ENCODE peak calls at places on chromosomes 2 and 18, in seven cellular contexts. One of them, this sample, is unnamed.
A peak's percentile ranks its signal among the peaks of the same experiment; 100 is the strongest.

GRCh38 chr18:69491576-69491975 is 90.9 kb downstream of the DOK6 start:
- DNase-seq in endodermal cell: no peak
- DNase-seq in KBM-7: no peak
- DNase-seq in T follicular helper cell: no peak
- DNase-seq in stimulated activated CD8-positive, alpha-beta memory T cell treated with anti-CD3 and anti-CD28 coated beads, Interleukin-4, amount 100 ng/mL, for 24 hours: no peak
- DNase-seq in NCI-H1417: no peak
- DNase-seq in activated CD8-positive, alpha-beta T cell treated with anti-CD3 and anti-CD28 coated beads, Interleukin-2, amount 10 ng/mL, durations not matched to agents 7 days and 5 days: no peak
- DNase-seq in this sample: no peak

GRCh38 chr18:22171263-22171838 is 2.0 kb downstream of the GATA6 start:
- DNase-seq in endodermal cell: peak; percentile 77
- DNase-seq in KBM-7: no peak
- DNase-seq in T follicular helper cell: no peak
- DNase-seq in stimulated activated CD8-positive, alpha-beta memory T cell treated with anti-CD3 and anti-CD28 coated beads, Interleukin-4, amount 100 ng/mL, for 24 hours: no peak
- DNase-seq in NCI-H1417: no peak
- DNase-seq in activated CD8-positive, alpha-beta T cell treated with anti-CD3 and anti-CD28 coated beads, Interleukin-2, amount 10 ng/mL, durations not matched to agents 7 days and 5 days: no peak
- DNase-seq in this sample: no peak

GRCh38 chr2:54106631-54107454 is 8.6 kb upstream of the ACYP2 start:
- DNase-seq in endodermal cell: peak; percentile 69
- DNase-seq in KBM-7: peak; percentile 56
- DNase-seq in T follicular helper cell: peak; percentile 25
- DNase-seq in stimulated activated CD8-positive, alpha-beta memory T cell treated with anti-CD3 and anti-CD28 coated beads, Interleukin-4, amount 100 ng/mL, for 24 hours: no peak
- DNase-seq in NCI-H1417: peak; percentile 35
- DNase-seq in activated CD8-positive, alpha-beta T cell treated with anti-CD3 and anti-CD28 coated beads, Interleukin-2, amount 10 ng/mL, durations not matched to agents 7 days and 5 days: peak; percentile 67
- DNase-seq in this sample: peak; percentile 32

GRCh38 chr2:220891405-220891804 is 680.7 kb downstream of the EPHA4 start:
- DNase-seq in endodermal cell: peak; percentile 52
- DNase-seq in KBM-7: no peak
- DNase-seq in T follicular helper cell: no peak
- DNase-seq in stimulated activated CD8-positive, alpha-beta memory T cell treated with anti-CD3 and anti-CD28 coated beads, Interleukin-4, amount 100 ng/mL, for 24 hours: no peak
- DNase-seq in NCI-H1417: no peak
- DNase-seq in activated CD8-positive, alpha-beta T cell treated with anti-CD3 and anti-CD28 coated beads, Interleukin-2, amount 10 ng/mL, durations not matched to agents 7 days and 5 days: no peak
- DNase-seq in this sample: no peak

GRCh38 chr2:185161701-185162100 is 563.4 kb downstream of the ZNF804A start:
- DNase-seq in endodermal cell: no peak
- DNase-seq in KBM-7: no peak
- DNase-seq in T follicular helper cell: no peak
- DNase-seq in stimulated activated CD8-positive, alpha-beta memory T cell treated with anti-CD3 and anti-CD28 coated beads, Interleukin-4, amount 100 ng/mL, for 24 hours: no peak
- DNase-seq in NCI-H1417: no peak
- DNase-seq in activated CD8-positive, alpha-beta T cell treated with anti-CD3 and anti-CD28 coated beads, Interleukin-2, amount 10 ng/mL, durations not matched to agents 7 days and 5 days: no peak
- DNase-seq in this sample: peak; percentile 42

GRCh38 chr2:163604941-163605555 is 130.8 kb downstream of the FIGN start:
- DNase-seq in endodermal cell: no peak
- DNase-seq in KBM-7: no peak
- DNase-seq in T follicular helper cell: no peak
- DNase-seq in stimulated activated CD8-positive, alpha-beta memory T cell treated with anti-CD3 and anti-CD28 coated beads, Interleukin-4, amount 100 ng/mL, for 24 hours: no peak
- DNase-seq in NCI-H1417: peak; percentile 17
- DNase-seq in activated CD8-positive, alpha-beta T cell treated with anti-CD3 and anti-CD28 coated beads, Interleukin-2, amount 10 ng/mL, durations not matched to agents 7 days and 5 days: no peak
- DNase-seq in this sample: no peak

GRCh38 chr2:20378891-20379519 is 28.4 kb upstream of the PUM2 start:
- DNase-seq in endodermal cell: peak; percentile 92
- DNase-seq in KBM-7: peak; percentile 30
- DNase-seq in T follicular helper cell: no peak
- DNase-seq in stimulated activated CD8-positive, alpha-beta memory T cell treated with anti-CD3 and anti-CD28 coated beads, Interleukin-4, amount 100 ng/mL, for 24 hours: no peak
- DNase-seq in NCI-H1417: no peak
- DNase-seq in activated CD8-positive, alpha-beta T cell treated with anti-CD3 and anti-CD28 coated beads, Interleukin-2, amount 10 ng/mL, durations not matched to agents 7 days and 5 days: no peak
- DNase-seq in this sample: peak; percentile 16

GRCh38 chr2:54639609-54640008 is 83.9 kb upstream of the EML6 start:
- DNase-seq in endodermal cell: no peak
- DNase-seq in KBM-7: no peak
- DNase-seq in T follicular helper cell: no peak
- DNase-seq in stimulated activated CD8-positive, alpha-beta memory T cell treated with anti-CD3 and anti-CD28 coated beads, Interleukin-4, amount 100 ng/mL, for 24 hours: no peak
- DNase-seq in NCI-H1417: peak; percentile 23
- DNase-seq in activated CD8-positive, alpha-beta T cell treated with anti-CD3 and anti-CD28 coated beads, Interleukin-2, amount 10 ng/mL, durations not matched to agents 7 days and 5 days: no peak
- DNase-seq in this sample: no peak